ENCODE peak calls at places on chromosome 1, in eight cellular contexts. A is body of pancreas, G is lower leg skin, N is A549, Y is fibroblast of villous mesenchyme, B is heart right ventricle, K is left lung, I is uterus. X is an unnamed sample.

GRCh38 chr1:34663031-34663430 is 91.8 kb upstream of the GJB5 start:
- DNase-seq in A (no peak), G (no peak), N (no peak), Y (no peak), B (no peak), K (no peak), I (no peak), X (no peak)

GRCh38 chr1:228938248-228938891 is 203.1 kb downstream of the RHOU start:
- DNase-seq in A (no peak), G (peak), N (no peak), Y (no peak), B (no peak), K (no peak), I (peak), X (no peak)

GRCh38 chr1:16324456-16324890 is 27.8 kb downstream of the FBXO42 start:
- DNase-seq in A (peak), G (no peak), N (no peak), Y (peak), B (no peak), K (no peak), I (peak), X (peak)

GRCh38 chr1:234782057-234782800 is 172.3 kb upstream of the IRF2BP2 start:
- DNase-seq in A (no peak), G (no peak), N (no peak), Y (peak), B (no peak), K (no peak), I (no peak), X (no peak)

GRCh38 chr1:47999097-47999496 is 1.9 kb upstream of the TRABD2B start:
- DNase-seq in A (no peak), G (no peak), N (no peak), Y (no peak), B (no peak), K (no peak), I (no peak), X (no peak)

GRCh38 chr1:78606274-78606673 is 14.0 kb upstream of the IFI44L start:
- DNase-seq in A (no peak), G (no peak), N (no peak), Y (no peak), B (no peak), K (no peak), I (no peak), X (no peak)

GRCh38 chr1:50967416-50968020 is 2.5 kb upstream of the CDKN2C start:
- DNase-seq in A (no peak), G (no peak), N (no peak), Y (peak), B (no peak), K (no peak), I (no peak), X (no peak)

GRCh38 chr1:30437059-30437576 is 286.3 kb downstream of the MATN1 start:
- DNase-seq in A (no peak), G (no peak), N (no peak), Y (no peak), B (no peak), K (no peak), I (peak), X (no peak)

GRCh38 chr1:64437453-64437852 is 32.5 kb upstream of the CACHD1 start:
- DNase-seq in A (no peak), G (no peak), N (no peak), Y (peak), B (no peak), K (no peak), I (no peak), X (no peak)

GRCh38 chr1:175911138-175911537 is 167.7 kb upstream of the TNR start:
- DNase-seq in A (no peak), G (no peak), N (no peak), Y (no peak), B (no peak), K (no peak), I (no peak), X (no peak)

GRCh38 chr1:115282825-115283224 is 55.2 kb downstream of the NGF start:
- DNase-seq in A (peak), G (peak), N (no peak), Y (peak), B (peak), K (no peak), I (peak), X (no peak)

GRCh38 chr1:115283249-115283648 is 54.8 kb downstream of the NGF start:
- DNase-seq in A (no peak), G (no peak), N (no peak), Y (no peak), B (peak), K (peak), I (no peak), X (no peak)

GRCh38 chr1:115284209-115284608 is 53.8 kb downstream of the NGF start:
- DNase-seq in A (no peak), G (no peak), N (no peak), Y (peak), B (no peak), K (no peak), I (peak), X (no peak)

GRCh38 chr1:115281143-115281542 is 56.9 kb downstream of the NGF start:
- DNase-seq in A (no peak), G (no peak), N (no peak), Y (no peak), B (no peak), K (no peak), I (no peak), X (no peak)

GRCh38 chr1:115283681-115284146 is 54.3 kb downstream of the NGF start:
- DNase-seq in A (no peak), G (no peak), N (no peak), Y (no peak), B (peak), K (no peak), I (peak), X (no peak)
- H3K4me3 ChIP-seq in A (no peak), G (no peak), N (no peak), Y (no peak), B (no peak), K (no peak), I (no peak), X (no peak)

DNA sequence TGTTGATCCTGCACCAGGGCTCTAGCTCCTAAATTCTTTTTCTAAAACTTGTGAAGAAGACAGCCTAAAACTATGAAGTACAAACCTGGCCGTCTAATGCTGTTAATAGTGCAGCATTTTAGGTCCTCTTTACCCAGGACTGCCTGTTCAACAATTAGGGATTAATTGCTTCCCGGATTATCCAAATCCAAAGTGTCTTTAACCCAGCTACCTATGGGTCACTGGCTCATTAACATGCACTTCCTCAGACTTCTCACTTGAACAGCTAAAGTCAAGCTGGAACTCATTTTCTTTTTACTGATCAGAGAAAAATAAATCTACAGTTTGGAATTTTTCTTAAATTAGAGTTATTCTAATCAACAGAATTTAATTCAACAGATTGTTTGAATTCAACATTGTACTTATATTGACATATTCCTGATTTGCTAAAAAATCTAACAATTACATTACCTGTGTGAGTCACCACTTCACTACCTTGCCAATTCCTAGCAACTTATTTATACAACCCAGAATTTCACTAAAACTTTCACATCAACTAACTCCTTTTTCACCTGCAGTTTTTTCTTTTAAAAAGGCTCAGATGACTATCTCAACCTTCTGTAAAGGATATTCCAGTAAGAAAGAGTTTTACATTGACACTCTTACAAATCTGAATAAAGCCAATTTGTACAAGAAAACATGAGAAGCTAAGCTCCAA is 3.3 kb downstream of the HNRNPU start:
- DNase-seq in A (no peak), G (no peak), N (no peak), Y (no peak), B (no peak), K (no peak), I (no peak), X (no peak)
- TF ChIP-seq CTCF in A (no peak), G (no peak), N (no peak), Y (no peak), B (no peak), K (no peak), I (no peak), X (no peak)

GRCh38 chr1:26861286-26861701 is 1.7 kb upstream of the SFN start:
- DNase-seq in A (no peak), G (no peak), N (peak), Y (peak), B (no peak), K (no peak), I (no peak), X (no peak)

GRCh38 chr1:26861889-26862371 is 1.0 kb upstream of the SFN start:
- DNase-seq in A (no peak), G (no peak), N (no peak), Y (no peak), B (no peak), K (peak), I (no peak), X (no peak)

GRCh38 chr1:26863677-26864060 is 720 bp downstream of the SFN start:
- DNase-seq in A (no peak), G (no peak), N (no peak), Y (no peak), B (no peak), K (peak), I (no peak), X (no peak)

GRCh38 chr1:26862781-26863676 is at the start of gene SFN:
- DNase-seq in A (peak), G (peak), N (peak), Y (no peak), B (no peak), K (peak), I (no peak), X (no peak)

DNA sequence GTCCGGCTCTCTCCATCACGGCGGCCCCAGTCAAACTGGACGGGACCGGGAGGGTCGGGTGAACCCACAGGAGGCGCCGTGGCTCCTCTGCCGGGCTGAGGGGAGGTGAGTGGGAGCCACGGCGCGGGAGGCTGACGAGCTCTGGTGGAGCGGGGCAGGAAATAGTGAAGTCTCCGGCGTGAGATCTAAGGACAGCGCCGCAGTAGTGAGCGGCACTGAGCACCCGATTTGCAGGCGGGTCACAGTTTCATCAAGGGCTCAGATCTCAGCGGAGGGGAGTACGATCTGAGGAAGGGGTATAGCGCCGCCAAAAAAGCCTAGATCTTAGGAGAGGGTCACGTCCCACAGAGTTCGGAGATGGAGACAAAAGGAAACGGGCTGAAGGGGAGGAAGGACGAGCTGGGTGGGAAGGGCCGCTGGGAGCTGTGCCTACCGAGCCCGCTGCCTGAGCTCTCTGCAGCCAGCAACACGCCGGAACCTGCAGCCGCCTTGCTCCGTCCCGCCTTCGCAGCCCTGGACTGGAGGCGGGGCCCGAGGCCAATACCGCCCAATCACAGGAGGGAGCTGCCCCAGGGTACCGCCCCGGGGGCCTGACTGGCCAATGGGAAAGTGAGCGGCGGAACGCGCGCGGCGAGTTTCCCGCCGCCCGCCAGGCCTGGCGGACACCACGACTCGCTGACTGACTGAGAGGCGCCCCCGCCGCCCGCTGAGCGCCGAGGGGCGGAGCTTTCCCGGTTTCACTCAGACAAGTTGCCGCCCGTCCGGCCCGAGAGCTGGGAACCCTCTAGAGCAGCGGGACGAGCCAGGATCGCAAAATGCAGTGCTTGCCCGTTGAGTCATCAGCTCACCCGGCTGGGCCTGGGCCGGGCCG is 1.9 kb downstream of the SFN start:
- DNase-seq in A (peak), G (peak), N (peak), Y (peak), B (peak), K (peak), I (peak), X (peak)
- H3K4me3 ChIP-seq in A (peak), G (peak), N (peak), Y (peak), B (peak), K (peak), I (peak), X (peak)

GRCh38 chr1:203033287-203033686 is 7.0 kb downstream of the PPFIA4 start:
- DNase-seq in A (peak), G (no peak), N (no peak), Y (no peak), B (no peak), K (no peak), I (no peak), X (no peak)

GRCh38 chr1:203028784-203029553 is 2.7 kb downstream of the PPFIA4 start:
- DNase-seq in A (no peak), G (no peak), N (no peak), Y (no peak), B (no peak), K (no peak), I (no peak), X (no peak)

GRCh38 chr1:203033917-203034316 is 7.6 kb downstream of the PPFIA4 start:
- DNase-seq in A (peak), G (no peak), N (no peak), Y (no peak), B (no peak), K (no peak), I (no peak), X (no peak)

GRCh38 chr1:203034422-203035110 is 8.3 kb downstream of the PPFIA4 start:
- DNase-seq in A (peak), G (no peak), N (no peak), Y (no peak), B (no peak), K (no peak), I (no peak), X (no peak)

DNA sequence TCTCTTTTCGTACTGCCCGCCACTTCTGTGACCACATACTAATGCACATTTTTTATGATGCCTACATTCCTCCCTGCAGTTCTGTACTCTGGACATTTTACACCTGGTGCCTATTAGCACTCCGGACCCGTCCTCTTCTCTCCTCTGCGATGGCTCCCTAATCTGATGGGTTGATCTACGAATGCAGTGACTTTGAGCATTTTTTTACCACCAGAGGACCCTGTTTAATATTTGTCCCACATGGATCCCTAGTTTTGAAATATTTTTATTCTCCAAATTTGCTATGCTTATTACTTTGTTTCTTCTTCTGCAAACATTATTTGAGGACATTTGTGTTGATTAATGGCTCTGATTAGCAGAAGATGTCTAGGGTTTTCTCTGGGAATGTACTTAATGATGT is 5.2 kb downstream of the PPFIA4 start:
- DNase-seq in A (no peak), G (no peak), N (no peak), Y (peak), B (no peak), K (no peak), I (no peak), X (no peak)
- TF ChIP-seq CTCF in A (no peak), G (no peak), N (no peak), Y (peak), B (no peak), K (no peak), I (no peak), X (no peak)

X was measured in AG04449.